ENCODE peak calls at places on chromosome 6, in nine cellular contexts. One of them, this sample, is unnamed.

GRCh38 chr6:5285526-5285925 is 24.2 kb downstream of the FARS2 start:
- DNase-seq in upper lobe of left lung: no peak
- DNase-seq in ovary: no peak
- DNase-seq in suprapubic skin: no peak
- DNase-seq in tibial nerve: no peak
- DNase-seq in H1: no peak
- DNase-seq in A549: no peak
- DNase-seq in stomach: no peak
- DNase-seq in sigmoid colon: no peak
- DNase-seq in this sample: no peak

GRCh38 chr6:138455746-138456392 is 43.4 kb downstream of the NHSL1 start:
- DNase-seq in upper lobe of left lung: no peak
- DNase-seq in ovary: no peak
- DNase-seq in suprapubic skin: no peak
- DNase-seq in tibial nerve: no peak
- DNase-seq in H1: no peak
- DNase-seq in A549: peak
- DNase-seq in stomach: no peak
- DNase-seq in sigmoid colon: no peak
- DNase-seq in this sample: no peak

GRCh38 chr6:117496383-117496990 is 14.0 kb downstream of the DCBLD1 start:
- DNase-seq in upper lobe of left lung: no peak
- DNase-seq in ovary: no peak
- DNase-seq in suprapubic skin: no peak
- DNase-seq in tibial nerve: no peak
- DNase-seq in H1: no peak
- DNase-seq in A549: no peak
- DNase-seq in stomach: no peak
- DNase-seq in sigmoid colon: no peak
- DNase-seq in this sample: no peak

GRCh38 chr6:166691199-166691598 is 64.1 kb upstream of the RPS6KA2 start:
- DNase-seq in upper lobe of left lung: no peak
- DNase-seq in ovary: no peak
- DNase-seq in suprapubic skin: no peak
- DNase-seq in tibial nerve: no peak
- DNase-seq in H1: no peak
- DNase-seq in A549: no peak
- DNase-seq in stomach: no peak
- DNase-seq in sigmoid colon: no peak
- DNase-seq in this sample: no peak

GRCh38 chr6:39353698-39354315 is 31.3 kb upstream of the KCNK16 start:
- DNase-seq in upper lobe of left lung: no peak
- DNase-seq in ovary: no peak
- DNase-seq in suprapubic skin: no peak
- DNase-seq in tibial nerve: no peak
- DNase-seq in H1: no peak
- DNase-seq in A549: no peak
- DNase-seq in stomach: no peak
- DNase-seq in sigmoid colon: no peak
- DNase-seq in this sample: no peak

GRCh38 chr6:140353536-140353935 is 979.1 kb upstream of the CITED2 start:
- DNase-seq in upper lobe of left lung: no peak
- DNase-seq in ovary: no peak
- DNase-seq in suprapubic skin: no peak
- DNase-seq in tibial nerve: no peak
- DNase-seq in H1: no peak
- DNase-seq in A549: no peak
- DNase-seq in stomach: no peak
- DNase-seq in sigmoid colon: no peak
- DNase-seq in this sample: no peak

GRCh38 chr6:125931733-125932450 is 24.7 kb upstream of the HINT3 start:
- DNase-seq in upper lobe of left lung: no peak
- DNase-seq in ovary: no peak
- DNase-seq in suprapubic skin: no peak
- DNase-seq in tibial nerve: no peak
- DNase-seq in H1: no peak
- DNase-seq in A549: no peak
- DNase-seq in stomach: no peak
- DNase-seq in sigmoid colon: no peak
- DNase-seq in this sample: no peak

GRCh38 chr6:163343609-163344008 is 70.9 kb upstream of the QKI start:
- DNase-seq in upper lobe of left lung: no peak
- DNase-seq in ovary: no peak
- DNase-seq in suprapubic skin: no peak
- DNase-seq in tibial nerve: no peak
- DNase-seq in H1: no peak
- DNase-seq in A549: no peak
- DNase-seq in stomach: no peak
- DNase-seq in sigmoid colon: no peak
- DNase-seq in this sample: no peak

GRCh38 chr6:49541210-49541724 is 9.2 kb upstream of the C6orf141 start:
- DNase-seq in upper lobe of left lung: no peak
- DNase-seq in ovary: no peak
- DNase-seq in suprapubic skin: no peak
- DNase-seq in tibial nerve: no peak
- DNase-seq in H1: no peak
- DNase-seq in A549: peak
- DNase-seq in stomach: no peak
- DNase-seq in sigmoid colon: no peak
- DNase-seq in this sample: no peak

GRCh38 chr6:4049246-4049645 is 29.7 kb downstream of the FAM217A start:
- DNase-seq in upper lobe of left lung: no peak
- DNase-seq in ovary: no peak
- DNase-seq in suprapubic skin: no peak
- DNase-seq in tibial nerve: no peak
- DNase-seq in H1: no peak
- DNase-seq in A549: no peak
- DNase-seq in stomach: no peak
- DNase-seq in sigmoid colon: no peak
- DNase-seq in this sample: no peak

GRCh38 chr6:141562801-141563763 is 569.6 kb upstream of the GJE1 start:
- DNase-seq in upper lobe of left lung: no peak
- DNase-seq in ovary: peak
- DNase-seq in suprapubic skin: peak
- DNase-seq in tibial nerve: peak
- DNase-seq in H1: no peak
- DNase-seq in A549: peak
- DNase-seq in stomach: peak
- DNase-seq in sigmoid colon: peak
- DNase-seq in this sample: peak

GRCh38 chr6:3770023-3770422 is 18.5 kb upstream of the PXDC1 start:
- DNase-seq in upper lobe of left lung: no peak
- DNase-seq in ovary: no peak
- DNase-seq in suprapubic skin: no peak
- DNase-seq in tibial nerve: no peak
- DNase-seq in H1: no peak
- DNase-seq in A549: no peak
- DNase-seq in stomach: no peak
- DNase-seq in sigmoid colon: no peak
- DNase-seq in this sample: no peak

GRCh38 chr6:159826968-159827647 is 27.0 kb downstream of the PNLDC1 start:
- DNase-seq in upper lobe of left lung: no peak
- DNase-seq in ovary: no peak
- DNase-seq in suprapubic skin: no peak
- DNase-seq in tibial nerve: no peak
- DNase-seq in H1: no peak
- DNase-seq in A549: no peak
- DNase-seq in stomach: no peak
- DNase-seq in sigmoid colon: no peak
- DNase-seq in this sample: no peak

GRCh38 chr6:79520534-79520933 is 16.7 kb downstream of the LCA5 start:
- DNase-seq in upper lobe of left lung: no peak
- DNase-seq in ovary: no peak
- DNase-seq in suprapubic skin: no peak
- DNase-seq in tibial nerve: no peak
- DNase-seq in H1: no peak
- DNase-seq in A549: no peak
- DNase-seq in stomach: no peak
- DNase-seq in sigmoid colon: no peak
- DNase-seq in this sample: no peak

GRCh38 chr6:6368040-6368683 is 47.7 kb upstream of the F13A1 start:
- DNase-seq in upper lobe of left lung: no peak
- DNase-seq in ovary: no peak
- DNase-seq in suprapubic skin: no peak
- DNase-seq in tibial nerve: no peak
- DNase-seq in H1: no peak
- DNase-seq in A549: no peak
- DNase-seq in stomach: no peak
- DNase-seq in sigmoid colon: no peak
- DNase-seq in this sample: no peak

GRCh38 chr6:15842718-15843117 is 179.9 kb upstream of the DTNBP1 start:
- DNase-seq in upper lobe of left lung: no peak
- DNase-seq in ovary: peak
- DNase-seq in suprapubic skin: no peak
- DNase-seq in tibial nerve: no peak
- DNase-seq in H1: no peak
- DNase-seq in A549: no peak
- DNase-seq in stomach: no peak
- DNase-seq in sigmoid colon: no peak
- DNase-seq in this sample: no peak

GRCh38 chr6:12009904-12010634 is 2.0 kb upstream of the HIVEP1 start:
- DNase-seq in upper lobe of left lung: no peak
- DNase-seq in ovary: no peak
- DNase-seq in suprapubic skin: no peak
- DNase-seq in tibial nerve: no peak
- DNase-seq in H1: no peak
- DNase-seq in A549: no peak
- DNase-seq in stomach: no peak
- DNase-seq in sigmoid colon: no peak
- DNase-seq in this sample: no peak

GRCh38 chr6:134415194-134415593 is 97.3 kb upstream of the SGK1 start:
- DNase-seq in upper lobe of left lung: no peak
- DNase-seq in ovary: no peak
- DNase-seq in suprapubic skin: no peak
- DNase-seq in tibial nerve: no peak
- DNase-seq in H1: no peak
- DNase-seq in A549: no peak
- DNase-seq in stomach: no peak
- DNase-seq in sigmoid colon: no peak
- DNase-seq in this sample: no peak

DNA sequence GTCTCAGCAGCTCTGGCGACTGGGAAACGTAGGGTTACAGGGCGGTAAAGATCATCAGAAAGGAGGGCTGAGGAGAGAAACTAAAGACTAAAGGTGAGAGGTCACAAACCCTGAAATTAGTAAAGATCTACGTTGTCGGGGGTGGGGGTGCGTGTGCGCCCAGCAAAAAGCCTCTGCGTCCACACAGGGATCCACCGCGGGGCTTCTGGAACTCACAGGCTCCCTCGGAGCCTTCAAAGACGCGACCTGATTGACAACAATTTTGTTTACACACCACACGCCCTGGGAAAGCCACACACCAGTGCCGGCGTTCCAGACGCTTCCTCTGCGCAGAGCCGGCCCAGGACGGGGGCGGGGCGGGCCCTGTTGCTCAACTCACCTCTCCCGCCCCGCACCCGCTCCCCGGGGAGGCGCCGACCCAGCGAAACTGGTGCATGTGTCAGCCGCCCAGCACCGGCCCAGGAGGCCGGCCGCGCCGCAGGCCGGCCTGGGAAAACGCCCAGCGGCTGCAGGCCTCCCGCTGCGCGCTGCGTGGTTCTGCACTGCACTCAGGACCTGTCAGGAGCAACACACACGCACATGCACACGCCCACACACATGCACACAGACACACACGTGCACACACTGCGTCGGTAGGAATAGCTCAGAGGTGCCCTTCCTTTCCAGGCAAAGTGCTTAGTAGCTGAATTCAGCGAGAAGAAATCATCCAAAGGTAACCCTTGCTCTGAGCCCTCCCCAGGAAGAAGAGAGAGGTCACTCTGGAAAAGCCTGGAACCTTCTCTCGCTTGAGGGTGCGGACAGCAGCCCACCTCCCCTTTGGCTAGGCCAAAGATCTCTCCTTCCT is 57.2 kb upstream of the ARID1B start:
- DNase-seq in upper lobe of left lung: peak
- DNase-seq in ovary: peak
- DNase-seq in suprapubic skin: peak
- DNase-seq in tibial nerve: peak
- DNase-seq in H1: no peak
- DNase-seq in A549: peak
- DNase-seq in stomach: peak
- DNase-seq in sigmoid colon: peak
- DNase-seq in this sample: peak
- TF ChIP-seq POLR2A in upper lobe of left lung: peak
- TF ChIP-seq POLR2A in ovary: no peak
- TF ChIP-seq POLR2A in suprapubic skin: no peak
- TF ChIP-seq POLR2A in tibial nerve: peak
- TF ChIP-seq POLR2A in H1: no peak
- TF ChIP-seq POLR2A in A549: peak
- TF ChIP-seq POLR2A in stomach: no peak
- TF ChIP-seq POLR2A in sigmoid colon: peak
- TF ChIP-seq POLR2A in this sample: peak

GRCh38 chr6:132513821-132514545 is 1.1 kb upstream of the STX7 start:
- DNase-seq in upper lobe of left lung: no peak
- DNase-seq in ovary: no peak
- DNase-seq in suprapubic skin: no peak
- DNase-seq in tibial nerve: no peak
- DNase-seq in H1: no peak
- DNase-seq in A549: no peak
- DNase-seq in stomach: no peak
- DNase-seq in sigmoid colon: no peak
- DNase-seq in this sample: no peak
- H3K4me3 ChIP-seq in upper lobe of left lung: no peak
- H3K4me3 ChIP-seq in ovary: peak
- H3K4me3 ChIP-seq in suprapubic skin: peak
- H3K4me3 ChIP-seq in tibial nerve: no peak
- H3K4me3 ChIP-seq in H1: no peak
- H3K4me3 ChIP-seq in A549: no peak
- H3K4me3 ChIP-seq in stomach: peak
- H3K4me3 ChIP-seq in sigmoid colon: no peak
- H3K4me3 ChIP-seq in this sample: peak

DNA sequence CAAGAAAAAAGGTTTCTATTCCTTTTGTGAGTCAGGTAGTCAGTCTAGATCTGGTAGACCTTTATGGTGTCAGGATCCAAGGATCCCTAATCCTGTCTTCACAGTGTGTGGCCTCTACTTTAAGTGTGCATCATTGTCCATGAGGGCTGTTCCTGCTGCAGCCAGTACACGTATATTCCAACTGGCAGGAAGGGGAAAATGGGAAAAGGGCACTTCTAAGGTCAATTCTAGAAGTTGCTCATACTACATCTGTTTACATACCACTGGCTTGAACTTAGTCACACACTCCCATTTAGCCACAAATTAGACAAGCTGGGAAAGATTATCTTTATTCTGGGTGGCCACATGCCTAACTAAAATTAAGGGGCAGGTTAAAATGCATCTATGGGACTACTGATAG is 9.7 kb upstream of the MMS22L start:
- DNase-seq in upper lobe of left lung: no peak
- DNase-seq in ovary: no peak
- DNase-seq in suprapubic skin: no peak
- DNase-seq in tibial nerve: no peak
- DNase-seq in H1: no peak
- DNase-seq in A549: no peak
- DNase-seq in stomach: no peak
- DNase-seq in sigmoid colon: no peak
- DNase-seq in this sample: no peak
- TF ChIP-seq EP300 in upper lobe of left lung: no peak
- TF ChIP-seq EP300 in ovary: no peak
- TF ChIP-seq EP300 in suprapubic skin: no peak
- TF ChIP-seq EP300 in tibial nerve: no peak
- TF ChIP-seq EP300 in H1: no peak
- TF ChIP-seq EP300 in A549: no peak
- TF ChIP-seq EP300 in stomach: no peak
- TF ChIP-seq EP300 in sigmoid colon: no peak
- TF ChIP-seq EP300 in this sample: no peak

GRCh38 chr6:43014434-43014909 is 423 bp downstream of the KLHDC3 start:
- DNase-seq in upper lobe of left lung: no peak
- DNase-seq in ovary: no peak
- DNase-seq in suprapubic skin: no peak
- DNase-seq in tibial nerve: no peak
- DNase-seq in H1: no peak
- DNase-seq in A549: no peak
- DNase-seq in stomach: no peak
- DNase-seq in sigmoid colon: no peak
- DNase-seq in this sample: no peak
- TF ChIP-seq POLR2A in upper lobe of left lung: no peak
- TF ChIP-seq POLR2A in ovary: no peak
- TF ChIP-seq POLR2A in suprapubic skin: no peak
- TF ChIP-seq POLR2A in tibial nerve: no peak
- TF ChIP-seq POLR2A in H1: no peak
- TF ChIP-seq POLR2A in A549: no peak
- TF ChIP-seq POLR2A in stomach: no peak
- TF ChIP-seq POLR2A in sigmoid colon: no peak
- TF ChIP-seq POLR2A in this sample: no peak